ENCODE peak calls at places on chromosomes 7 and 10, in five cellular contexts. Z is GM12878, D is K562, W is HepG2, K is H1. F is an unnamed sample.

GRCh38 chr10:110420401-110421193 is 77.1 kb upstream of the DUSP5 start:
- DNase-seq in D (no peak), K (no peak), Z (no peak), W (no peak), F (no peak)

GRCh38 chr7:1513657-1514095 is 9.5 kb upstream of the INTS1 start:
- DNase-seq in K (no peak), D (no peak), Z (no peak), W (no peak), F (no peak)

GRCh38 chr10:129382401-129382800 is 84.6 kb upstream of the MGMT start:
- DNase-seq in K (no peak), W (no peak), Z (no peak), D (no peak), F (no peak)

GRCh38 chr7:30116771-30117170 is 18.0 kb upstream of the MTURN start:
- DNase-seq in D (no peak), Z (no peak), K (no peak), W (no peak), F (no peak)

GRCh38 chr7:127209886-127210285 is 42.9 kb downstream of the GRM8 start:
- DNase-seq in D (no peak), K (no peak), W (no peak), Z (no peak), F (no peak)

GRCh38 chr7:151078233-151079040 is 2.2 kb downstream of the FASTK start:
- DNase-seq in W (no peak), K (no peak), Z (no peak), D (no peak), F (peak)

GRCh38 chr7:70710011-70710480 is 421.9 kb upstream of the GALNT17 start:
- DNase-seq in D (no peak), W (no peak), K (no peak), Z (peak), F (no peak)

GRCh38 chr7:135189221-135189662 is 18.7 kb upstream of the CYREN start:
- DNase-seq in W (no peak), Z (no peak), K (no peak), D (no peak), F (no peak)

GRCh38 chr7:133796778-133797177 is 330.4 kb upstream of the LRGUK start:
- DNase-seq in D (no peak), Z (no peak), K (no peak), W (no peak), F (no peak)

GRCh38 chr10:86953747-86954680 is 3.4 kb downstream of the MMRN2 start:
- DNase-seq in Z (no peak), D (peak), W (no peak), K (peak), F (peak)

GRCh38 chr10:119786117-119786769 is 60.4 kb downstream of the INPP5F start:
- DNase-seq in Z (no peak), K (no peak), D (no peak), W (peak), F (peak)

GRCh38 chr7:95669513-95669912 is 73.2 kb upstream of the PDK4 start:
- DNase-seq in W (no peak), D (no peak), Z (no peak), K (no peak), F (no peak)

GRCh38 chr10:93999401-93999851 is 5.7 kb downstream of the PLCE1 start:
- DNase-seq in D (no peak), W (no peak), Z (no peak), K (no peak), F (peak)

GRCh38 chr7:74061840-74062539 is 21.6 kb upstream of the LIMK1 start:
- DNase-seq in D (peak), W (peak), Z (no peak), K (no peak), F (no peak)

GRCh38 chr7:66050990-66051424 is 24.6 kb upstream of the ASL start:
- DNase-seq in K (no peak), W (peak), D (no peak), Z (no peak), F (no peak)

GRCh38 chr10:30823651-30824050 is 194.1 kb upstream of the LYZL2 start:
- DNase-seq in D (no peak), K (no peak), Z (no peak), W (no peak), F (no peak)

GRCh38 chr7:51613911-51614344 is 297.3 kb upstream of the COBL start:
- DNase-seq in K (no peak), Z (no peak), D (no peak), W (no peak), F (no peak)

GRCh38 chr7:49669692-49670260 is 103.7 kb upstream of the VWC2 start:
- DNase-seq in W (no peak), D (no peak), K (no peak), Z (no peak), F (no peak)

GRCh38 chr7:112420236-112420945 is 29.9 kb upstream of the IFRD1 start:
- DNase-seq in K (no peak), W (peak), Z (no peak), D (no peak), F (no peak)

GRCh38 chr10:14665304-14665703 is 109.4 kb downstream of the FAM107B start:
- DNase-seq in W (no peak), D (no peak), K (no peak), Z (no peak), F (no peak)

GRCh38 chr10:30751678-30752331 is 122.3 kb upstream of the LYZL2 start:
- DNase-seq in W (no peak), K (peak), Z (peak), D (peak), F (peak)

GRCh38 chr7:51592822-51593221 is 276.2 kb upstream of the COBL start:
- DNase-seq in W (no peak), D (no peak), K (no peak), Z (no peak), F (no peak)

GRCh38 chr7:36343548-36343947 is 46.1 kb upstream of the ANLN start:
- DNase-seq in K (no peak), Z (no peak), W (no peak), D (no peak), F (no peak)

GRCh38 chr7:36336380-36336779 is 53.3 kb upstream of the ANLN start:
- DNase-seq in W (no peak), Z (no peak), D (peak), K (no peak), F (no peak)

GRCh38 chr7:36338256-36338655 is 51.4 kb upstream of the ANLN start:
- DNase-seq in Z (no peak), D (no peak), W (no peak), K (no peak), F (no peak)
- TF ChIP-seq ATF2 in Z (no peak), D (no peak), W (no peak), K (no peak), F (no peak)

GRCh38 chr10:12907651-12908050 is 93.9 kb downstream of the CCDC3 start:
- DNase-seq in D (no peak), K (no peak), Z (no peak), W (no peak), F (no peak)
- TF ChIP-seq MAX in D (no peak), K (no peak), Z (no peak), W (no peak), F (no peak)

DNA sequence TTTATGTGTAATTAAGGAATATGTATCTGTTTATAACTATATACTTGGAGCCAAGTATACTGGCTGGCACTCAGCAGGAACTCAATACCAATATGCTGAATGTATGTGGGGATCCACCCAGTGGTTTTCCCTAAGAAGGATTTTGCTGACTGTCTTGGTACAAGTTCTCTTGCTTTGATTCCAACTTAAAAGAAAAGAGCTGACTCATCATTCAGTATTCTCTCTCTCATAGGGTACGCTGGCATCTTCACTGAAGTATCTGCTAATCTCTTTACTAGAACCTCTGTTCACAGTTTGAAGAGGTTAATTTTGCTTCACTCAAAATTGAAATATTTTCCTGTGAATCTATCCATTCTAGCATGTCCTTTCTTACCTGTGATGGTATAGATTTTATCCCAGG is 1044.8 kb downstream of the CNTNAP2 start:
- DNase-seq in K (no peak), Z (no peak), W (no peak), D (no peak), F (no peak)
- TF ChIP-seq ATF2 in K (no peak), Z (no peak), W (no peak), D (no peak), F (no peak)

DNA sequence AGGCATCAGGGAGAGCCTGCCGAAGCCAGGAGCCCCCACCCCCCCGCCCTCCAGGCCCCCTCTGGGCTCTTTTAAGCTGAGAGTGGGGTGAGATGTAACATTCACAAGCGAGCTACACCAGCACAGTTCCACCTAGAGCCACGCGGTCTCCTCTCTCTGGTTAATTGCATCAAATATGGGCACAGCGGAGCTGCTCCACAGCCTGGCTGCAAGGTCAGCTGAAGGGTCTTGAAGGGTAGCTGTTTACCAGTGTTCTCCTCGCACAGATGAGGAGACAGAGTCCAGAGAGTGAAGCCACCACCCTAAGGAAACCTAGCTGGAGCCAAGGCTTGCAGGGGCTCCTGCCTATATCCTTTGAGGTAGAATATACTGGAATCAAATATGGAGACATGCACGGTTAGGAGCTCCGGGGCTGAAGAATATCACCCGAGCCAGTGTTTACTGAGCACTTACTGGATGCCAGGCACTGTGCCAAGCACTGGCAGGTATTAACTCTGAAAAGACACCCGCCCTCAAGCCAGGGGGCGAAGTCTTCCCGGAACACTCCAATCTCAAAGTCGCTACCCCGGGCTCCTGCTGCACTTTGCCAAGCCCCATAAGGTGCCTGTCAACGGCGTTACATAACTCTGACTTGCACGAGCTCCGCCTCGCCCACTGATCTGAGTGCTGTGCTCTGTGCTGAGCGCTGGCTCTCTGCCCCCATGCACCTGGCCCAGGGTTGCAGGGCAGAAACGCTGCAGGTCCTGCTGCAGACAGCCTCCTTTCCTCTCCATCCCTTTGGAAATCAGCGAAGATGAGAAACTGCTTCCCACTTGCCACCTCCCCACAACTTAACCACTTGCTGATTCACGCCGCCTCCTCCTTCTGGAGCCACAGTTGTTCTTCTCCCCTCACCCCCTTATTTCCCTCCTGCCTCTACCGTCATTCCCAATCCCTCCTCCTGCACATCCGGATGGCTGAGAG is 5.4 kb downstream of the CHST15 start:
- DNase-seq in W (no peak), K (no peak), D (no peak), Z (no peak), F (no peak)
- TF ChIP-seq MAX in W (no peak), K (no peak), D (no peak), Z (no peak), F (no peak)

DNA sequence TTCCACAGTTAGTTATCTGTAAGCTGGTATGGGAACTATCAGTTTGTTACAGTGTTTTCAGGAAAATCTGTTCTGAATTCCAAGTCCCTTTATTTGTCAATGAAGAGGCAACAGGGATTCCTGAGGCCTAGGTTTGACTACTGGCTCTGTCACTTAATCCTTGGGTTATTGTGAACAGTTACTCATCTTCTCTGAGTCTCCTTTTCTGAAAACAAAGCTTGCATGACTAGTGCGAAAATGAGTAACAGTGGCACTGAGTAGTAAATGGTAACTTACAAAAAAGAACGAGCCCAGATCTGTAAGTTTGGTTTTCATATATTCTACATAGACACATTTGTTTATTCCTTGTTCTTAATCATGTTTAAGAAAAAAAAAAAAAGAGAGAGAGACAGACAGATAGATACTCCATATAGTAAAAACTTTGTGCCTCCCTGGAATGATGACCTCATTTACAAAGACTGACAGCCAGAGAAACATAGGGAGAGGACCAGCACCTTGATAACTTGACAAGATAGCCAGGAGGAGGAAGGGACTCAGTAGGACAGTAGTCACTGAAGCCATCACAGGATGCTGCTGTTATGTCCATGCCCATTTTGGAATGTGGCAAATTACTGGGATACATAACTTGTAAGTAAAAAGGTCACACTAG is 1.9 kb downstream of the MRPS33 start:
- DNase-seq in K (no peak), W (no peak), D (peak), Z (no peak), F (no peak)
- TF ChIP-seq ATF2 in K (no peak), W (no peak), D (no peak), Z (no peak), F (no peak)

DNA sequence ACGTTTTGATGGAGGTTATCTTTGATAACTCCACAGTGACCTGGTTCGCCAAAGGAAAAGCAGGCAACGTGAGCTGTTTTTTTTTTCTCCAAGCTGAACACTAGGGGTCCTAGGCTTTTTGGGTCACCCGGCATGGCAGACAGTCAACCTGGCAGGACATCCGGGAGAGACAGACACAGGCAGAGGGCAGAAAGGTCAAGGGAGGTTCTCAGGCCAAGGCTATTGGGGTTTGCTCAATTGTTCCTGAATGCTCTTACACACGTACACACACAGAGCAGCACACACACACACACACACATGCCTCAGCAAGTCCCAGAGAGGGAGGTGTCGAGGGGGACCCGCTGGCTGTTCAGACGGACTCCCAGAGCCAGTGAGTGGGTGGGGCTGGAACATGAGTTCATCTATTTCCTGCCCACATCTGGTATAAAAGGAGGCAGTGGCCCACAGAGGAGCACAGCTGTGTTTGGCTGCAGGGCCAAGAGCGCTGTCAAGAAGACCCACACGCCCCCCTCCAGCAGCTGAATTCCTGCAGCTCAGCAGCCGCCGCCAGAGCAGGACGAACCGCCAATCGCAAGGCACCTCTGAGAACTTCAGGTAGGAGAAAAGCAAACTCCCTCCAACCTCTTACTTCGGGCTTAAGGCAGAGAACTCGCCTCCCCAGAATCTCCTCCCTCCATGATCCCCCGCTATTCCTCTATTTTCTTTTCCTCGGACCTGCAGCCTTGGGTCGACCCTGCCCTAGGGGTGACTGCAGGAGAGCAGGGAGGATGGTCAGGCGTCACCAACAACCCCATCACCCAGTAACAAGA is at the start of gene SERPINE1:
- DNase-seq in W (peak), Z (peak), D (peak), K (peak), F (peak)
- TF ChIP-seq MAX in W (peak), Z (no peak), D (no peak), K (no peak), F (peak)

DNA sequence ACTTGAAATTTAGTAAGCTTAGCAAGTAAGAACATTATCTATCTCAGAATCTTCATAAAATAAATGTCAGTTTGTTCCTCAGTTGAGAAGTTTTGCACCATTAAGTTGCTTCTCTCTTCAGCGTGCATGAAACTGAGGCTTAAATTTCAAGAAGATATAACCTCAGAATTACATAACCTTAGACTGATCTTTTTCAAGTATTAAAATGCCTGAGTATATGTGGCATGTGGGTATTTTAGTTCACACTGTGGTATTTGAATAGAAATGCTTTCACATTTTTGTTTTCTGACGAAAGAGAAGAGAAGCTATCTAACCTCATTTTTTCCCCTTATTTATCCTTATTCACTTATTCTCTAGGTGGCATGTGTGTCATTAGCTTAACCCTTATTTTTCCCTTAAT is 104.1 kb downstream of the PHF14 start:
- DNase-seq in W (no peak), D (no peak), K (no peak), Z (no peak), F (no peak)
- TF ChIP-seq ATF2 in W (no peak), D (no peak), K (no peak), Z (no peak), F (no peak)

DNA sequence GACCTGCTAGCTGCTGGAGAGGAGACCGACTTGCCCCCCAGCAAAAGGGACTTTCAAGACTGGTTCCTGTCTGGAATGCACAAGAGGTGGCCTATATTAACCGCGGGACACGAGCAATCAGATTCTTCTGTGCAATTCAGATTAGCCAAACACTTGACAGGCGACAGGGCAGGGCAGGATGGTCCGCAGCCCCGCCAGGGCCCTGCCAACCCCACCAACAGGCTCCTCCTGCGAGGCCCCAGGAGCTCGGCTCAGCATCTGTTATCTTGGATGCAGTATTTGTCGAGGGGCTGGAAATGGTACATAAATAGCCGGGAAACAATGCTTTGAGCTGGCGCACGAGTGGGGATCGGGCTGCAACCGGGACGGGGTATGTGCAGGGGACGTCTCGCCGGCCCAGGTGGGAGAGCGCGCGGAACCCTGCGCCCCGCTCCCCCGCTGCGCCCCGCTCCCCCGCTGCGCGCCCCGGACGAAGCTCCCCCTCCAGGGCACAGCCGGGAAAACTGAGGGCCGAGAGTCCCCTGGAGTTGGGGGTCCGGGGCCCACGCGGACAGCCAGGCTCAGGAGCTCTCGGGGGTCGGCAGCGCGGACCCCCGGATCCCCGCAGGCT is 669 bp downstream of the RADIL start:
- DNase-seq in D (no peak), Z (no peak), K (peak), W (no peak), F (no peak)
- TF ChIP-seq MAX in D (no peak), Z (no peak), K (no peak), W (no peak), F (no peak)

DNA sequence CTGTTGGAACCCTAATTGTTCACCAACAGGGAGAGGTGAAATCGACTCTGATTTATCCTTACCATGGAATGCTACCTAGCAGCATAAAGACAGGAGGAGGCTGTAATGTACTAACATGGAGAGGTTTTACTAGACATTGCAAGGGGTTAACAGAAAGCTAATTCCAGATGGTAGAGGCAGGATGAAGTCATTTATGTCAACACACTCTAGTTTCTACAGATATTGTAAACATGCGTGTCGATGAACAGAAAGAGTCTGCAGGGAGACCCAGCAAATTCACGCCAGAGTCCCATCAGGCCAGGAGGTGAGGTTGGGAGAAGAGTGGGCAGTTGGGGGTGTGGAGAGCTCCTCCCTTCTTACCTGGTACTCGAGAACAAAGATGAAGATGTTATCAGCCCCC is 7.0 kb downstream of the NPC1L1 start:
- DNase-seq in K (no peak), W (no peak), Z (no peak), D (no peak), F (no peak)
- TF ChIP-seq ATF2 in K (no peak), W (no peak), Z (no peak), D (no peak), F (no peak)